ENCODE peak calls at places on chromosomes 3 and 15, in ten cellular contexts. P is effector CD4-positive, alpha-beta T cell; A is Kasumi-1; U is thoracic aorta; G is heart left ventricle; J is GM03348; M is NCI-H1092 treated with DMSO at 0.1 percent for 48 hours; N is astrocyte of the spinal cord; L is amniotic stem cell; C is OCI-LY7. D is an unnamed sample.

GRCh38 chr3:43426388-43426787 is 140.0 kb downstream of the SNRK start:
- DNase-seq in P (no peak), A (no peak), U (no peak), G (peak), J (no peak), M (no peak), N (no peak), L (no peak), C (no peak), D (no peak)

GRCh38 chr15:68285243-68285980 is 7.9 kb downstream of the FEM1B start:
- DNase-seq in P (no peak), A (no peak), U (no peak), G (no peak), J (no peak), M (no peak), N (no peak), L (no peak), C (no peak), D (peak)

GRCh38 chr3:48425281-48425812 is 4.5 kb downstream of the PLXNB1 start:
- DNase-seq in P (no peak), A (no peak), U (no peak), G (peak), J (no peak), M (no peak), N (no peak), L (no peak), C (no peak), D (no peak)

GRCh38 chr3:70608434-70608833 is 296.0 kb upstream of the MDFIC2 start:
- DNase-seq in P (no peak), A (no peak), U (no peak), G (no peak), J (no peak), M (no peak), N (no peak), L (no peak), C (no peak), D (no peak)

GRCh38 chr15:100461049-100461448 is 67.7 kb downstream of the CERS3 start:
- DNase-seq in P (no peak), A (no peak), U (no peak), G (no peak), J (no peak), M (no peak), N (no peak), L (no peak), C (peak), D (no peak)

GRCh38 chr15:77173487-77173886 is 102.6 kb upstream of the TSPAN3 start:
- DNase-seq in P (no peak), A (no peak), U (no peak), G (no peak), J (no peak), M (no peak), N (no peak), L (no peak), C (no peak), D (no peak)

GRCh38 chr3:114213262-114213668 is 24.1 kb downstream of the ZNF80 start:
- DNase-seq in P (peak), A (no peak), U (no peak), G (no peak), J (peak), M (no peak), N (peak), L (no peak), C (no peak), D (peak)

GRCh38 chr15:32956006-32956405 is 238.2 kb downstream of the GREM1 start:
- DNase-seq in P (no peak), A (peak), U (no peak), G (no peak), J (peak), M (peak), N (peak), L (peak), C (peak), D (peak)

GRCh38 chr15:57677206-57677605 is 29.3 kb upstream of the POLR2M start:
- DNase-seq in P (no peak), A (no peak), U (no peak), G (no peak), J (peak), M (no peak), N (no peak), L (no peak), C (no peak), D (peak)

GRCh38 chr15:39118510-39118909 is 462.4 kb upstream of the THBS1 start:
- DNase-seq in P (no peak), A (no peak), U (no peak), G (no peak), J (peak), M (no peak), N (peak), L (peak), C (no peak), D (peak)

GRCh38 chr3:179079537-179079936 is 7.9 kb upstream of the ZMAT3 start:
- DNase-seq in P (no peak), A (no peak), U (no peak), G (no peak), J (no peak), M (no peak), N (no peak), L (no peak), C (no peak), D (no peak)

GRCh38 chr3:193605876-193606275 is 12.9 kb downstream of the OPA1 start:
- DNase-seq in P (peak), A (peak), U (no peak), G (peak), J (peak), M (peak), N (peak), L (peak), C (peak), D (peak)

GRCh38 chr3:108406063-108406660 is 104.2 kb downstream of the MYH15 start:
- DNase-seq in P (no peak), A (peak), U (no peak), G (no peak), J (no peak), M (no peak), N (no peak), L (no peak), C (no peak), D (peak)

GRCh38 chr15:101827257-101827656 is 15.3 kb downstream of the OR4F15 start:
- DNase-seq in P (no peak), A (no peak), U (no peak), G (no peak), J (peak), M (no peak), N (peak), L (peak), C (no peak), D (peak)

GRCh38 chr3:127224118-127224517 is 31.2 kb downstream of the PRR23E start:
- DNase-seq in P (no peak), A (peak), U (no peak), G (no peak), J (no peak), M (no peak), N (no peak), L (no peak), C (no peak), D (no peak)

GRCh38 chr15:34964277-34964676 is 5.3 kb downstream of the AQR start:
- DNase-seq in P (no peak), A (no peak), U (no peak), G (no peak), J (no peak), M (no peak), N (no peak), L (no peak), C (no peak), D (no peak)

GRCh38 chr3:141366285-141367037 is 1.8 kb upstream of the ZBTB38 start:
- DNase-seq in P (no peak), A (no peak), U (no peak), G (peak), J (peak), M (no peak), N (peak), L (peak), C (no peak), D (peak)

GRCh38 chr3:15858547-15859506 is 61.0 kb upstream of the ANKRD28 start:
- DNase-seq in P (peak), A (peak), U (no peak), G (peak), J (peak), M (peak), N (no peak), L (no peak), C (peak), D (peak)

GRCh38 chr3:74267583-74268184 is 346.8 kb downstream of the CNTN3 start:
- DNase-seq in P (no peak), A (peak), U (peak), G (no peak), J (no peak), M (peak), N (peak), L (peak), C (peak), D (peak)

GRCh38 chr3:72143322-72143721 is 358.4 kb upstream of the PROK2 start:
- DNase-seq in P (no peak), A (no peak), U (no peak), G (no peak), J (no peak), M (no peak), N (peak), L (peak), C (no peak), D (peak)

GRCh38 chr15:85008474-85009260 is 27.0 kb downstream of the PDE8A start:
- DNase-seq in P (no peak), A (peak), U (no peak), G (no peak), J (no peak), M (no peak), N (no peak), L (no peak), C (peak), D (no peak)

GRCh38 chr3:193939527-193939926 is 196.4 kb upstream of the HES1 start:
- DNase-seq in P (no peak), A (no peak), U (no peak), G (no peak), J (no peak), M (no peak), N (no peak), L (no peak), C (no peak), D (no peak)

GRCh38 chr3:18062289-18063025 is 320.0 kb upstream of the TBC1D5 start:
- DNase-seq in P (no peak), A (no peak), U (no peak), G (no peak), J (peak), M (no peak), N (peak), L (no peak), C (no peak), D (peak)

GRCh38 chr15:92818658-92819311 is 81.3 kb upstream of the CHD2 start:
- DNase-seq in P (no peak), A (no peak), U (no peak), G (no peak), J (no peak), M (peak), N (no peak), L (no peak), C (no peak), D (no peak)

GRCh38 chr3:111143-112069 is 85.2 kb upstream of the CHL1 start:
- DNase-seq in P (no peak), A (no peak), U (no peak), G (no peak), J (no peak), M (no peak), N (no peak), L (no peak), C (no peak), D (no peak)

GRCh38 chr15:45320581-45320980 is 57.8 kb downstream of the GATM start:
- DNase-seq in P (no peak), A (no peak), U (no peak), G (no peak), J (no peak), M (no peak), N (no peak), L (no peak), C (no peak), D (no peak)

GRCh38 chr3:47163023-47163989 is 607 bp downstream of the SETD2 start:
- DNase-seq in P (peak), A (no peak), U (no peak), G (peak), J (peak), M (peak), N (peak), L (no peak), C (peak), D (peak)